ENCODE peak calls at places on chromosomes 4 and X, in seven cellular contexts. One of them, this sample, is unnamed.

GRCh38 chr4:102627831-102628523 is 126.8 kb downstream of the NFKB1 start:
- DNase-seq in neuronal stem cell: no peak
- DNase-seq in naive thymus-derived CD4-positive, alpha-beta T cell: no peak
- DNase-seq in SK-N-SH: no peak
- DNase-seq in pancreas: no peak
- DNase-seq in heart left ventricle: no peak
- DNase-seq in HepG2: no peak
- DNase-seq in this sample: no peak

GRCh38 chr4:40848981-40849380 is 99.2 kb downstream of the NSUN7 start:
- DNase-seq in naive thymus-derived CD4-positive, alpha-beta T cell: no peak
- DNase-seq in neuronal stem cell: no peak
- DNase-seq in SK-N-SH: no peak
- DNase-seq in heart left ventricle: no peak
- DNase-seq in pancreas: no peak
- DNase-seq in HepG2: no peak
- DNase-seq in this sample: no peak

GRCh38 chr4:3765271-3766206 is 646 bp upstream of the ADRA2C start:
- DNase-seq in naive thymus-derived CD4-positive, alpha-beta T cell: no peak
- DNase-seq in HepG2: peak; percentile 41
- DNase-seq in pancreas: peak; percentile 40
- DNase-seq in neuronal stem cell: peak; percentile 61
- DNase-seq in SK-N-SH: peak; percentile 91
- DNase-seq in heart left ventricle: no peak
- DNase-seq in this sample: peak; percentile 24

GRCh38 chr4:74098628-74098995 is 383 bp downstream of the CXCL2 start:
- DNase-seq in HepG2: no peak
- DNase-seq in pancreas: no peak
- DNase-seq in heart left ventricle: peak; percentile 52
- DNase-seq in SK-N-SH: no peak
- DNase-seq in naive thymus-derived CD4-positive, alpha-beta T cell: peak; percentile 6
- DNase-seq in neuronal stem cell: no peak
- DNase-seq in this sample: no peak

GRCh38 chr4:138609943-138610350 is 367.8 kb upstream of the SLC7A11 start:
- DNase-seq in HepG2: no peak
- DNase-seq in naive thymus-derived CD4-positive, alpha-beta T cell: no peak
- DNase-seq in neuronal stem cell: no peak
- DNase-seq in heart left ventricle: no peak
- DNase-seq in pancreas: no peak
- DNase-seq in SK-N-SH: no peak
- DNase-seq in this sample: no peak

GRCh38 chrX:47843363-47843762 is 6.7 kb downstream of the ZNF81 start:
- DNase-seq in naive thymus-derived CD4-positive, alpha-beta T cell: no peak
- DNase-seq in pancreas: no peak
- DNase-seq in SK-N-SH: no peak
- DNase-seq in HepG2: no peak
- DNase-seq in neuronal stem cell: no peak
- DNase-seq in heart left ventricle: no peak
- DNase-seq in this sample: no peak

GRCh38 chr4:111475001-111475400 is 670.3 kb upstream of the FAM241A start:
- DNase-seq in SK-N-SH: peak; percentile 1
- DNase-seq in heart left ventricle: no peak
- DNase-seq in HepG2: peak; percentile 17
- DNase-seq in pancreas: no peak
- DNase-seq in neuronal stem cell: peak; percentile 38
- DNase-seq in naive thymus-derived CD4-positive, alpha-beta T cell: no peak
- DNase-seq in this sample: no peak

GRCh38 chrX:50920132-50920531 is 9.6 kb downstream of the BMP15 start:
- DNase-seq in naive thymus-derived CD4-positive, alpha-beta T cell: no peak
- DNase-seq in neuronal stem cell: peak; percentile 0
- DNase-seq in HepG2: peak; percentile 1
- DNase-seq in heart left ventricle: no peak
- DNase-seq in SK-N-SH: no peak
- DNase-seq in pancreas: no peak
- DNase-seq in this sample: no peak

GRCh38 chrX:110403839-110404238 is 45.2 kb downstream of the RTL9 start:
- DNase-seq in SK-N-SH: no peak
- DNase-seq in pancreas: no peak
- DNase-seq in HepG2: no peak
- DNase-seq in naive thymus-derived CD4-positive, alpha-beta T cell: no peak
- DNase-seq in heart left ventricle: no peak
- DNase-seq in neuronal stem cell: no peak
- DNase-seq in this sample: no peak

GRCh38 chr4:88706574-88706973 is 8.9 kb upstream of the NAP1L5 start:
- DNase-seq in HepG2: peak; percentile 53
- DNase-seq in neuronal stem cell: no peak
- DNase-seq in pancreas: peak; percentile 28
- DNase-seq in SK-N-SH: peak; percentile 57
- DNase-seq in heart left ventricle: peak; percentile 61
- DNase-seq in naive thymus-derived CD4-positive, alpha-beta T cell: no peak
- DNase-seq in this sample: no peak

GRCh38 chr4:178823673-178824072 is 1381.4 kb upstream of the AGA start:
- DNase-seq in SK-N-SH: no peak
- DNase-seq in HepG2: no peak
- DNase-seq in heart left ventricle: no peak
- DNase-seq in neuronal stem cell: no peak
- DNase-seq in naive thymus-derived CD4-positive, alpha-beta T cell: no peak
- DNase-seq in pancreas: no peak
- DNase-seq in this sample: no peak

GRCh38 chr4:140755811-140756291 is 334 bp downstream of the TBC1D9 start:
- DNase-seq in naive thymus-derived CD4-positive, alpha-beta T cell: peak; percentile 9
- DNase-seq in pancreas: peak; percentile 61
- DNase-seq in SK-N-SH: peak; percentile 81
- DNase-seq in heart left ventricle: peak; percentile 78
- DNase-seq in HepG2: no peak
- DNase-seq in neuronal stem cell: peak; percentile 51
- DNase-seq in this sample: no peak

GRCh38 chr4:155444695-155445094 is 67.9 kb upstream of the MAP9 start:
- DNase-seq in naive thymus-derived CD4-positive, alpha-beta T cell: no peak
- DNase-seq in heart left ventricle: no peak
- DNase-seq in pancreas: no peak
- DNase-seq in HepG2: no peak
- DNase-seq in neuronal stem cell: no peak
- DNase-seq in SK-N-SH: no peak
- DNase-seq in this sample: no peak
- H3K27ac ChIP-seq in naive thymus-derived CD4-positive, alpha-beta T cell: no peak overlapping the region
- H3K27ac ChIP-seq in heart left ventricle: no peak overlapping the region
- H3K27ac ChIP-seq in pancreas: no peak overlapping the region
- H3K27ac ChIP-seq in HepG2: no peak overlapping the region
- H3K27ac ChIP-seq in neuronal stem cell: no peak overlapping the region
- H3K27ac ChIP-seq in SK-N-SH: no peak overlapping the region
- H3K27ac ChIP-seq in this sample: no peak overlapping the region

GRCh38 chrX:122113896-122114295 is 1066.5 kb downstream of the GLUD2 start:
- DNase-seq in naive thymus-derived CD4-positive, alpha-beta T cell: no peak
- DNase-seq in HepG2: no peak
- DNase-seq in heart left ventricle: no peak
- DNase-seq in SK-N-SH: no peak
- DNase-seq in pancreas: no peak
- DNase-seq in neuronal stem cell: no peak
- DNase-seq in this sample: no peak
- H3K27ac ChIP-seq in naive thymus-derived CD4-positive, alpha-beta T cell: no peak overlapping the region
- H3K27ac ChIP-seq in HepG2: no peak overlapping the region
- H3K27ac ChIP-seq in heart left ventricle: no peak overlapping the region
- H3K27ac ChIP-seq in SK-N-SH: no peak overlapping the region
- H3K27ac ChIP-seq in pancreas: no peak overlapping the region
- H3K27ac ChIP-seq in neuronal stem cell: no peak overlapping the region
- H3K27ac ChIP-seq in this sample: no peak overlapping the region

DNA sequence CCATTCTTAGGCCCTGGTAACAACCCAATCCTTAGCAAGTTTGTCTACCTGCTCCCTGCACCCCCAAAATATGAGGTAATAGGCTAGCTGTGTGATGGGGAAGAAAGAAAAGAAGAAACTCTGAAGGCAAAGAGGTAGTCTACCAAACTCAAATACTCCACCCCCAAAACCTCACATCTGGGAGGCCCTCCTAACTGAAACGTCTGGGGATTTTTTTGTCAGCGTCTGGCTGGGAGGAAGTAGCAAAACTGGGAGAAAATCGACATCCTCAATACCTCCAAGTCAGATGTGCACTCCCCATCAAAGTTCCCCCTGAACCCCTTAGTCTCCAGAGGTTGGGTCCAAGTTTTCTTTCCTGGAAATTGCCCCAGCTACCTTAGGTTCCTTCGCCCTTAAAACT is 1.0 kb downstream of the LAMP2 start:
- DNase-seq in HepG2: no peak
- DNase-seq in neuronal stem cell: no peak
- DNase-seq in pancreas: no peak
- DNase-seq in heart left ventricle: no peak
- DNase-seq in naive thymus-derived CD4-positive, alpha-beta T cell: no peak
- DNase-seq in SK-N-SH: no peak
- DNase-seq in this sample: no peak
- H3K27ac ChIP-seq in HepG2: peak overlapping the region; percentile 90
- H3K27ac ChIP-seq in neuronal stem cell: no peak overlapping the region
- H3K27ac ChIP-seq in pancreas: no peak overlapping the region
- H3K27ac ChIP-seq in heart left ventricle: peak overlapping the region; percentile 90
- H3K27ac ChIP-seq in naive thymus-derived CD4-positive, alpha-beta T cell: peak overlapping the region; percentile 80
- H3K27ac ChIP-seq in SK-N-SH: no peak overlapping the region
- H3K27ac ChIP-seq in this sample: peak overlapping the region; percentile 90

DNA sequence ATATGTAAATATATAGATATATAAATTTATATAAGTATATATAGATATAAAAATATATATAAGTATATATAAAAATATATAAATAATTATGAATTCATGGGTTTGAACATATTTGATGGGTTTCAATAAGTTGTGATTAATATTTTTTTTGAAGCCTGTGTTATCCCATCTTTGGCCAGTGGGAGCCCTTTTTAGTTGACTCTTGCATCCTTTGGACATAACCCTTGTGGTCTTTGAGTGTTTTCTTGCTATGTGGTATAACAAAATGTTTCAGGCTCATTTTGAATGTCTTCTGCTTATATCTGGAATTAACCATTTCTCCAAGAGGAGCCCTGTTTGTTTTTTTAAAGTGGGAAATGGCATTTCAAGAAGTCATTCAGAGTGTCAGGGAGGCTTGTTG is 15.2 kb downstream of the SNX25 start:
- DNase-seq in neuronal stem cell: no peak
- DNase-seq in pancreas: no peak
- DNase-seq in naive thymus-derived CD4-positive, alpha-beta T cell: no peak
- DNase-seq in HepG2: no peak
- DNase-seq in SK-N-SH: no peak
- DNase-seq in heart left ventricle: no peak
- DNase-seq in this sample: no peak
- H3K27ac ChIP-seq in neuronal stem cell: no peak overlapping the region
- H3K27ac ChIP-seq in pancreas: no peak overlapping the region
- H3K27ac ChIP-seq in naive thymus-derived CD4-positive, alpha-beta T cell: no peak overlapping the region
- H3K27ac ChIP-seq in HepG2: no peak overlapping the region
- H3K27ac ChIP-seq in SK-N-SH: no peak overlapping the region
- H3K27ac ChIP-seq in heart left ventricle: no peak overlapping the region
- H3K27ac ChIP-seq in this sample: no peak overlapping the region

GRCh38 chr4:158775091-158775651 is 6.3 kb downstream of the FNIP2 start:
- DNase-seq in HepG2: no peak
- DNase-seq in heart left ventricle: no peak
- DNase-seq in pancreas: no peak
- DNase-seq in neuronal stem cell: no peak
- DNase-seq in SK-N-SH: no peak
- DNase-seq in naive thymus-derived CD4-positive, alpha-beta T cell: no peak
- DNase-seq in this sample: peak; percentile 41
- H3K27ac ChIP-seq in HepG2: no peak overlapping the region
- H3K27ac ChIP-seq in heart left ventricle: peak overlapping the region; percentile 71
- H3K27ac ChIP-seq in pancreas: no peak overlapping the region
- H3K27ac ChIP-seq in neuronal stem cell: no peak overlapping the region
- H3K27ac ChIP-seq in SK-N-SH: no peak overlapping the region
- H3K27ac ChIP-seq in naive thymus-derived CD4-positive, alpha-beta T cell: no peak overlapping the region
- H3K27ac ChIP-seq in this sample: peak overlapping the region; percentile 87

DNA sequence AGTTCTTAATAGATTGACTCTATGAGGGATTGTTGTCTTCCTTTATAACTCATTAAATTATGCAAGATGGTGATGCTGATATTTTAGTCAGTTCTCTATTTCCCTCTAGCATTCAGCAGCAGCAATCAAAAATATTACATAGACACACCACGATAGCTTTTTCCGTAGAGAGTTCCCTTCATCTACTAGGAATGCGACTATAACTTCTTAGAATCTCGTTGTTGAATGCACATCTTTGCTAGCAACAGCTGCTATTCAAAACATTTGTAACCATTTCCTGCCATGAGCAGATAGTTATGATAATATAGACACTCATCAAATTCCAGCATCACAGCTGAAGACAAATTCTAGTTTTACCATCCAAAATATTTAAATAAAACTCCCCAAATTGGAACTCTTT is 147.4 kb upstream of the FGF13 start:
- DNase-seq in SK-N-SH: no peak
- DNase-seq in heart left ventricle: no peak
- DNase-seq in HepG2: no peak
- DNase-seq in naive thymus-derived CD4-positive, alpha-beta T cell: no peak
- DNase-seq in pancreas: no peak
- DNase-seq in neuronal stem cell: no peak
- DNase-seq in this sample: no peak
- H3K27ac ChIP-seq in SK-N-SH: no peak overlapping the region
- H3K27ac ChIP-seq in heart left ventricle: no peak overlapping the region
- H3K27ac ChIP-seq in HepG2: no peak overlapping the region
- H3K27ac ChIP-seq in naive thymus-derived CD4-positive, alpha-beta T cell: no peak overlapping the region
- H3K27ac ChIP-seq in pancreas: no peak overlapping the region
- H3K27ac ChIP-seq in neuronal stem cell: no peak overlapping the region
- H3K27ac ChIP-seq in this sample: no peak overlapping the region

GRCh38 chrX:106711375-106711774 is 15.1 kb upstream of the RNF128 start:
- DNase-seq in heart left ventricle: no peak
- DNase-seq in neuronal stem cell: no peak
- DNase-seq in pancreas: no peak
- DNase-seq in SK-N-SH: no peak
- DNase-seq in HepG2: no peak
- DNase-seq in naive thymus-derived CD4-positive, alpha-beta T cell: no peak
- DNase-seq in this sample: no peak

GRCh38 chrX:106716004-106716403 is 10.5 kb upstream of the RNF128 start:
- DNase-seq in naive thymus-derived CD4-positive, alpha-beta T cell: no peak
- DNase-seq in heart left ventricle: no peak
- DNase-seq in SK-N-SH: no peak
- DNase-seq in pancreas: no peak
- DNase-seq in HepG2: peak; percentile 89
- DNase-seq in neuronal stem cell: no peak
- DNase-seq in this sample: no peak

GRCh38 chrX:106718709-106719108 is 7.8 kb upstream of the RNF128 start:
- DNase-seq in neuronal stem cell: no peak
- DNase-seq in HepG2: peak; percentile 78
- DNase-seq in naive thymus-derived CD4-positive, alpha-beta T cell: no peak
- DNase-seq in heart left ventricle: no peak
- DNase-seq in SK-N-SH: no peak
- DNase-seq in pancreas: peak; percentile 27
- DNase-seq in this sample: no peak

DNA sequence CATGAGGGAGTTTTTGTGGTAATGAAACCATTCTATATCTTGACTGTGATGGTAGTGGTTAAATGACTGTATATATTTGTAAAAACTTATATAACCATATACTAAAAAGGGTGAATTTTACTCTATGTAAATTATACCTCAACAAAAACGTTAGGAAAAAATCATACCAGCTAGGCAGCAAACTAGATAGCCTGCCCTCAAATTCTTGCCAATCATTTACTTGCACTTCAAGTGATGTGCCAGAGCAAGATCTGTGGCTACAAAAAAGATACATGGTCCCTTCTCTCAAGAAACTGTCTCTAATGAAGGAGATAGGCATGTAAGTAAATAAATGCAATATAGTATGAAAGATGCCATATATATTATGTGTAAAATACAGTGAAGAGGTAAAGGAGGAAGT is 10.0 kb upstream of the RNF128 start:
- DNase-seq in naive thymus-derived CD4-positive, alpha-beta T cell: no peak
- DNase-seq in HepG2: no peak
- DNase-seq in neuronal stem cell: no peak
- DNase-seq in heart left ventricle: no peak
- DNase-seq in pancreas: no peak
- DNase-seq in SK-N-SH: no peak
- DNase-seq in this sample: no peak
- H3K27ac ChIP-seq in naive thymus-derived CD4-positive, alpha-beta T cell: no peak overlapping the region
- H3K27ac ChIP-seq in HepG2: peak overlapping the region; percentile 79
- H3K27ac ChIP-seq in neuronal stem cell: no peak overlapping the region
- H3K27ac ChIP-seq in heart left ventricle: no peak overlapping the region
- H3K27ac ChIP-seq in pancreas: no peak overlapping the region
- H3K27ac ChIP-seq in SK-N-SH: no peak overlapping the region
- H3K27ac ChIP-seq in this sample: no peak overlapping the region